ENCODE peak calls at places on chromosomes 11 and 22, in six cellular contexts. One of them, this sample, is unnamed.

GRCh38 chr11:73139476-73140198 is 2.5 kb downstream of the FCHSD2 start:
- DNase-seq in A549: no peak
- DNase-seq in stomach: no peak
- DNase-seq in tibial nerve: no peak
- DNase-seq in HepG2: peak; percentile 72
- DNase-seq in SK-N-SH: no peak
- DNase-seq in this sample: no peak

GRCh38 chr22:30606455-30607299 is at the start of gene TCN2:
- DNase-seq in A549: peak; percentile 69
- DNase-seq in stomach: peak; percentile 74
- DNase-seq in tibial nerve: peak; percentile 45
- DNase-seq in HepG2: peak; percentile 41
- DNase-seq in SK-N-SH: peak; percentile 80
- DNase-seq in this sample: peak; percentile 72

GRCh38 chr11:65869643-65870306 is 2.8 kb downstream of the EFEMP2 start:
- DNase-seq in A549: no peak
- DNase-seq in stomach: no peak
- DNase-seq in tibial nerve: no peak
- DNase-seq in HepG2: no peak
- DNase-seq in SK-N-SH: no peak
- DNase-seq in this sample: no peak

GRCh38 chr11:13016415-13016814 is 7.3 kb downstream of the RASSF10 start:
- DNase-seq in A549: no peak
- DNase-seq in stomach: no peak
- DNase-seq in tibial nerve: no peak
- DNase-seq in HepG2: no peak
- DNase-seq in SK-N-SH: no peak
- DNase-seq in this sample: no peak

GRCh38 chr11:2752204-2752772 is 52.5 kb upstream of the KCNQ1OT1 start:
- DNase-seq in A549: no peak
- DNase-seq in stomach: no peak
- DNase-seq in tibial nerve: no peak
- DNase-seq in HepG2: no peak
- DNase-seq in SK-N-SH: no peak
- DNase-seq in this sample: no peak

GRCh38 chr11:16392646-16393045 is 36.3 kb upstream of the SOX6 start:
- DNase-seq in A549: no peak
- DNase-seq in stomach: no peak
- DNase-seq in tibial nerve: no peak
- DNase-seq in HepG2: no peak
- DNase-seq in SK-N-SH: no peak
- DNase-seq in this sample: no peak

GRCh38 chr22:40862013-40862412 is at the start of gene DNAJB7:
- DNase-seq in A549: no peak
- DNase-seq in stomach: no peak
- DNase-seq in tibial nerve: no peak
- DNase-seq in HepG2: no peak
- DNase-seq in SK-N-SH: no peak
- DNase-seq in this sample: no peak

GRCh38 chr11:109960831-109961230 is 132.4 kb upstream of the ZC3H12C start:
- DNase-seq in A549: no peak
- DNase-seq in stomach: no peak
- DNase-seq in tibial nerve: peak; percentile 44
- DNase-seq in HepG2: no peak
- DNase-seq in SK-N-SH: no peak
- DNase-seq in this sample: peak; percentile 93

GRCh38 chr11:93288767-93289166 is 41.8 kb upstream of the DEUP1 start:
- DNase-seq in A549: no peak
- DNase-seq in stomach: no peak
- DNase-seq in tibial nerve: no peak
- DNase-seq in HepG2: no peak
- DNase-seq in SK-N-SH: no peak
- DNase-seq in this sample: no peak

GRCh38 chr22:20312396-20313191 is 7.3 kb downstream of the DGCR6L start:
- DNase-seq in A549: no peak
- DNase-seq in stomach: peak; percentile 9
- DNase-seq in tibial nerve: no peak
- DNase-seq in HepG2: no peak
- DNase-seq in SK-N-SH: no peak
- DNase-seq in this sample: no peak

DNA sequence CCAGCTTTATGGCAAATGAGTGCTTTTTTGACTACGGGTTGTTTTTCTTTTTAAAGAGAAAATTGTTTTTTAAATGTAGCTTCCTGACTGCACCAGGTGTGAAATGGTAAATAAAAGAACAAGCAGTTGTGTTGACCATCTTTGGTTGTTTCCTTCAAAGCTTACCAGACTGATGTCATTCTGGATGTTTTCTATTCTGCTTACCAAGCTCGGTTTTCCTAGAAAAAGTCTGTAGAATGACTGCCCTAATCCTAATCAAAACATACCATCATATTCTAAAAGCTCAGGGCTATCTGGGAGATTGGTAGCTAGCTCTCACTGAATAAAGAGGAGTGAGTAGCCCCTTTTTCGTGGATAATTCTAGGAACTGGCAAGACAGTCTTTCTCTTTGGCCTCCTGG is 77.7 kb downstream of the GAB2 start:
- DNase-seq in A549: no peak
- DNase-seq in stomach: no peak
- DNase-seq in tibial nerve: no peak
- DNase-seq in HepG2: no peak
- DNase-seq in SK-N-SH: no peak
- DNase-seq in this sample: no peak
- TF ChIP-seq EP300 in A549: no peak
- TF ChIP-seq EP300 in stomach: no peak
- TF ChIP-seq EP300 in tibial nerve: no peak
- TF ChIP-seq EP300 in HepG2: no peak
- TF ChIP-seq EP300 in SK-N-SH: no peak
- TF ChIP-seq EP300 in this sample: no peak

GRCh38 chr11:64015510-64015909 is 20.2 kb upstream of the FLRT1 start:
- DNase-seq in A549: no peak
- DNase-seq in stomach: no peak
- DNase-seq in tibial nerve: no peak
- DNase-seq in HepG2: no peak
- DNase-seq in SK-N-SH: no peak
- DNase-seq in this sample: no peak

GRCh38 chr11:64014361-64014760 is 21.4 kb upstream of the FLRT1 start:
- DNase-seq in A549: no peak
- DNase-seq in stomach: no peak
- DNase-seq in tibial nerve: no peak
- DNase-seq in HepG2: no peak
- DNase-seq in SK-N-SH: no peak
- DNase-seq in this sample: no peak

GRCh38 chr11:64010783-64011182 is 24.5 kb downstream of the OTUB1 start:
- DNase-seq in A549: no peak
- DNase-seq in stomach: no peak
- DNase-seq in tibial nerve: no peak
- DNase-seq in HepG2: no peak
- DNase-seq in SK-N-SH: no peak
- DNase-seq in this sample: no peak

GRCh38 chr11:64011371-64011770 is 24.4 kb upstream of the FLRT1 start:
- DNase-seq in A549: no peak
- DNase-seq in stomach: no peak
- DNase-seq in tibial nerve: no peak
- DNase-seq in HepG2: no peak
- DNase-seq in SK-N-SH: no peak
- DNase-seq in this sample: no peak

DNA sequence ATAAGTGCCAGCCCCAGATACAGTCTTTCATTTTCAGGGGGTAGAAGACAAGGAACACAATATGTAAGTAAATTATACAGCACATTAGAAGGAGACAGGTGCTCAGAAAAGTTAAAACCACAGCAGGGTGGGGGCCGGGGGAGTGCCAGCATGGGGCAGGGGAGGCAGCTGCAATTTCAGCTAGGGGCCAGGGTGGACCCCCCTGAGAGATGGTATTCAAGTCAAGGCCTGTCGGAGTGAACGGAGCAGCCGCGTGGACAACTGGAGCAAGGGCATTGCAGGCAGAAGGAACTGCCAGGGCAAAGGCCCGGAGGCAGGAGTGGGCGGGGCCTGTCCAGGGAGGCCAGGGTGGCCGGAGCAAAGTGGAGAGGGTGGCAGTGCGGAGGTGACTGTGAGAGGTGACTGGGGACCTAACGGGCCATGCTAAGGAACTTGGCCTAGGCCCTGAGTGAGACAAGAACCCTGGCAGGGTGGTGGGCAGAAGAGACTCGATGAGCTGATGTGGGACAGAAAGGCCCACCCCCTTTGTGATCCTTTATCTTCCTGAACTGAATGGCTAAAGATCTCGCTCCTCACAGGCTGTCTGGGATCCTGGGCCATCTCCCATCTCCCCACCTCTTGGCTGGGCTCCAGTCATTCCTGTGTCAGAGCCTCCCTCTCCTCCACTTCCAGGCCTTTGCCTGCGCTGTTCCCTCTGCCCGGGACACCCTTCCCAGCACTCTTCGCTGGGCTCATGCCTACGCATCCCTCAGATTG is 22.4 kb upstream of the FLRT1 start:
- DNase-seq in A549: no peak
- DNase-seq in stomach: no peak
- DNase-seq in tibial nerve: no peak
- DNase-seq in HepG2: no peak
- DNase-seq in SK-N-SH: no peak
- DNase-seq in this sample: no peak
- TF ChIP-seq CTCF in A549: no peak
- TF ChIP-seq CTCF in stomach: no peak
- TF ChIP-seq CTCF in tibial nerve: no peak
- TF ChIP-seq CTCF in HepG2: no peak
- TF ChIP-seq CTCF in SK-N-SH: no peak
- TF ChIP-seq CTCF in this sample: no peak

GRCh38 chr22:48954781-48955311 is 872.8 kb downstream of the BRD1 start:
- DNase-seq in A549: no peak
- DNase-seq in stomach: peak; percentile 25
- DNase-seq in tibial nerve: no peak
- DNase-seq in HepG2: no peak
- DNase-seq in SK-N-SH: no peak
- DNase-seq in this sample: no peak
- H3K9me3 ChIP-seq in A549: no peaks in the 10 kb centered on the region
- H3K9me3 ChIP-seq in stomach: no peaks in the 10 kb centered on the region
- H3K9me3 ChIP-seq in tibial nerve: peaks cover 3% of the 10 kb centered on the region
- H3K9me3 ChIP-seq in HepG2: no peaks in the 10 kb centered on the region
- H3K9me3 ChIP-seq in SK-N-SH: no peaks in the 10 kb centered on the region
- H3K9me3 ChIP-seq in this sample: no peaks in the 10 kb centered on the region

DNA sequence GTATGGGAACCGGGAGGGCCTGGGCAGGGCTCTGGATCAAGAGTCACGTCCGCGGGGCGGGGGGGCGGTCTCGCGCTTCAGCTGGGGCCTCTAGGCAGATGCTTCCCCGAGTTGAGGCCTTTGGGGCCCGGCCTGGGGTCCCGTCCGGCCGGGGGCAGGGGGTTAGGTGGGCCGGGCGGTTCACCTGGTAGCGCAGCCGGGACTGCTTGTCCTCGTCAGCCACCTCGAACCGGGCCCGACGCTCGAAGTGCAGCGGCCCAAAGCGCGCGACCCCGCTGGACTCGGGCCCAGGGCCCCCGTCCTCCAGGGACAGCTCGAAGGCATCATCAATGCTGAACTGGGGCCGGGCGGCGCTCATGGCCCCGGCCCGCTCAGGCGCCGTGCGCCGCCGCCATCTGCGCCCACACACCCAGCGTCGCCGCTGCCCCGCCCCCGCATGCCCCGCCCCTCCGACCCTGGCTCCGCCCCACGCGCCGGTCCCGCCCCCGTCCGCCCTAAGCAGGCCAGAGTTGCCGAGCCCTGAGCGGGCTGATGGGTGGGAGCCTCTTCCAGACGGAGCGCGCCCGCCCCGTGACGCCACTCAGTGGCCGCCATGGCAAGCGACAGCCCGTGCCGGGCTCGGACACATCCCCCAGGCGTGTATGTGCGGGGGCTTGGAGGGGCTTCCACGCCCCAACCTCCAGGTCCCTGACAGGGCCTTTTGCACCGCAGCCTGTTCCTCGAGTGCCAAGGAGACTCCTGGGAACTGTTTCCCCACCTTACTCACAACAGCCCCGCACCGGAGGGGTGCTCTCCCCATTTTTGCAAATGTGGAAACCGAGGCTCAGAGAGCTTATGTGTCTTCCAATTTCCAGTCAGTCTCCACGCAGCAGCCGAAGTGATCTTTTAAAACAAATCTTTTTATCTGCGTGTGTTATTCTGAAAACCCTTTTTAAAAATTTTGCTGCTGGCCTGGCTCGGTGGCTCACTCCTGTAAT is at the start of gene TMEM134:
- DNase-seq in A549: peak; percentile 81
- DNase-seq in stomach: peak; percentile 94
- DNase-seq in tibial nerve: peak; percentile 84
- DNase-seq in HepG2: peak; percentile 81
- DNase-seq in SK-N-SH: peak; percentile 98
- DNase-seq in this sample: peak; percentile 93
- TF ChIP-seq EP300 in A549: no peak
- TF ChIP-seq EP300 in stomach: no peak
- TF ChIP-seq EP300 in tibial nerve: no peak
- TF ChIP-seq EP300 in HepG2: no peak
- TF ChIP-seq EP300 in SK-N-SH: no peak
- TF ChIP-seq EP300 in this sample: no peak

GRCh38 chr22:17201285-17201945 is 17.8 kb downstream of the ADA2 start:
- DNase-seq in A549: no peak
- DNase-seq in stomach: no peak
- DNase-seq in tibial nerve: no peak
- DNase-seq in HepG2: peak; percentile 53
- DNase-seq in SK-N-SH: no peak
- DNase-seq in this sample: no peak

GRCh38 chr22:17205432-17205831 is 13.8 kb downstream of the ADA2 start:
- DNase-seq in A549: no peak
- DNase-seq in stomach: no peak
- DNase-seq in tibial nerve: no peak
- DNase-seq in HepG2: no peak
- DNase-seq in SK-N-SH: no peak
- DNase-seq in this sample: no peak
- TF ChIP-seq CTCF in A549: no peak
- TF ChIP-seq CTCF in stomach: no peak
- TF ChIP-seq CTCF in tibial nerve: no peak
- TF ChIP-seq CTCF in HepG2: no peak
- TF ChIP-seq CTCF in SK-N-SH: no peak
- TF ChIP-seq CTCF in this sample: no peak

GRCh38 chr22:47567126-47567730 is 804.8 kb downstream of the TBC1D22A start:
- DNase-seq in A549: no peak
- DNase-seq in stomach: no peak
- DNase-seq in tibial nerve: no peak
- DNase-seq in HepG2: no peak
- DNase-seq in SK-N-SH: no peak
- DNase-seq in this sample: no peak

GRCh38 chr22:47564651-47565050 is 802.2 kb downstream of the TBC1D22A start:
- DNase-seq in A549: no peak
- DNase-seq in stomach: no peak
- DNase-seq in tibial nerve: no peak
- DNase-seq in HepG2: no peak
- DNase-seq in SK-N-SH: peak; percentile 62
- DNase-seq in this sample: no peak

GRCh38 chr22:47563406-47564157 is 801.1 kb downstream of the TBC1D22A start:
- DNase-seq in A549: no peak
- DNase-seq in stomach: no peak
- DNase-seq in tibial nerve: no peak
- DNase-seq in HepG2: no peak
- DNase-seq in SK-N-SH: no peak
- DNase-seq in this sample: no peak

GRCh38 chr22:47564158-47564450 is 801.7 kb downstream of the TBC1D22A start:
- DNase-seq in A549: no peak
- DNase-seq in stomach: no peak
- DNase-seq in tibial nerve: no peak
- DNase-seq in HepG2: no peak
- DNase-seq in SK-N-SH: no peak
- DNase-seq in this sample: no peak

GRCh38 chr22:47565607-47566006 is 803.2 kb downstream of the TBC1D22A start:
- DNase-seq in A549: no peak
- DNase-seq in stomach: no peak
- DNase-seq in tibial nerve: no peak
- DNase-seq in HepG2: no peak
- DNase-seq in SK-N-SH: no peak
- DNase-seq in this sample: no peak
- H3K9me3 ChIP-seq in A549: no peaks in the 10 kb centered on the region
- H3K9me3 ChIP-seq in stomach: no peaks in the 10 kb centered on the region
- H3K9me3 ChIP-seq in tibial nerve: no peaks in the 10 kb centered on the region
- H3K9me3 ChIP-seq in HepG2: no peaks in the 10 kb centered on the region
- H3K9me3 ChIP-seq in SK-N-SH: no peaks in the 10 kb centered on the region
- H3K9me3 ChIP-seq in this sample: no peaks in the 10 kb centered on the region

GRCh38 chr11:128709402-128709801 is 15.5 kb downstream of the FLI1 start:
- DNase-seq in A549: no peak
- DNase-seq in stomach: no peak
- DNase-seq in tibial nerve: no peak
- DNase-seq in HepG2: peak; percentile 12
- DNase-seq in SK-N-SH: no peak
- DNase-seq in this sample: no peak
- TF ChIP-seq EP300 in A549: no peak
- TF ChIP-seq EP300 in stomach: peak; percentile 37
- TF ChIP-seq EP300 in tibial nerve: no peak
- TF ChIP-seq EP300 in HepG2: no peak
- TF ChIP-seq EP300 in SK-N-SH: peak; percentile 44
- TF ChIP-seq EP300 in this sample: no peak

This sample was measured in ovary.